ENCODE peak calls at places on chromosome 19, in four cellular contexts. H is cardiac fibroblast; S is CD8-positive, alpha-beta T cell; J is AG04450. T is an unnamed sample.

GRCh38 chr19:29376855-29377354 is 148.9 kb upstream of the VSTM2B start:
- DNase-seq in H (no peak), S (no peak), J (no peak), T (no peak)

GRCh38 chr19:657611-658010 is 5.4 kb downstream of the RNF126 start:
- DNase-seq in H (no peak), S (no peak), J (no peak), T (no peak)

GRCh38 chr19:1261512-1261862 is 7.6 kb upstream of the CIRBP start:
- DNase-seq in H (no peak), S (peak; percentile 52), J (no peak), T (no peak)

GRCh38 chr19:7492142-7493055 is 3.6 kb upstream of the PEX11G start:
- DNase-seq in H (peak; percentile 84), S (no peak), J (no peak), T (no peak)

GRCh38 chr19:55454787-55455243 is 6.6 kb downstream of the ISOC2 start:
- DNase-seq in H (peak; percentile 54), S (peak; percentile 49), J (no peak), T (no peak)

GRCh38 chr19:2500861-2501260 is 24.9 kb downstream of the GADD45B start:
- DNase-seq in H (no peak), S (no peak), J (no peak), T (no peak)

GRCh38 chr19:55643733-55644116 is 276 bp downstream of the ZNF581 start:
- DNase-seq in H (no peak), S (no peak), J (no peak), T (no peak)

GRCh38 chr19:56476671-56477428 is at the start of gene ZNF667:
- DNase-seq in H (peak; percentile 61), S (peak; percentile 83), J (no peak), T (peak; percentile 3)

GRCh38 chr19:40178756-40179155 is 12.5 kb upstream of the MAP3K10 start:
- DNase-seq in H (no peak), S (no peak), J (no peak), T (no peak)

GRCh38 chr19:17045907-17046502 is 19.4 kb upstream of the CPAMD8 start:
- DNase-seq in H (no peak), S (no peak), J (no peak), T (no peak)

DNA sequence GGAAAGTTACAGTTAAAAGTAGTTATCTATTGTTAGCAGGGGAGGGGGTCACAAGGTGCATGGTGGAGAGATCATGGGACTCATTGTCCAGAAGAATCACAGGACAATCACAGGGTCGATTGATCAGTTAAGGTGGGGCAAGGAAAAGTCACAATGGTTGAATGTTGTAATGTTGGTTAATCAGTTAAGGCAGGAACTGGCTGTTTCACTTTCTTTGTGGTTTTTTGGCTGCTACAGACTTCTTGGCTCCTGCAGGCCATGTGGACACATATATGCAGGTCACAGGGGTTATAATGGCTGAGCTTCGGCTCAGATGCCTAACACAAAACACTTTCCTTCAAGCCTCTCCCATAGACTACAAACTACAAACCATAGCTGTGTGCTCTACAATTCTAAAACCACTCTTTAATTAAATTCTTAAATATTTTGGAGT is 6.9 kb upstream of the ZNF431 start:
- DNase-seq in H (no peak), S (no peak), J (no peak), T (no peak)
- TF ChIP-seq CTCF in H (no peak), S (no peak), J (no peak), T (no peak)

GRCh38 chr19:12495002-12495802 is 10.6 kb upstream of the ZNF709 start:
- DNase-seq in H (peak; percentile 84), S (peak; percentile 95), J (peak; percentile 18), T (peak; percentile 5)
- TF ChIP-seq CTCF in H (peak; percentile 17), S (peak; percentile 55), J (peak; percentile 19), T (peak; percentile 38)

GRCh38 chr19:12681074-12681987 is at the start of gene DHPS:
- DNase-seq in H (peak; percentile 99), S (peak; percentile 94), J (peak; percentile 93), T (peak; percentile 89)
- TF ChIP-seq CTCF in H (no peak), S (no peak), J (no peak), T (no peak)

GRCh38 chr19:43371909-43372308 is 18.4 kb downstream of the CD177 start:
- DNase-seq in H (no peak), S (no peak), J (no peak), T (no peak)

GRCh38 chr19:43367822-43368221 is 14.3 kb downstream of the CD177 start:
- DNase-seq in H (no peak), S (no peak), J (no peak), T (no peak)

GRCh38 chr19:43372462-43372861 is 19.0 kb downstream of the CD177 start:
- DNase-seq in H (peak; percentile 17), S (no peak), J (no peak), T (no peak)
- TF ChIP-seq CTCF in H (no peak), S (no peak), J (no peak), T (no peak)

GRCh38 chr19:11798391-11799296 is at the start of gene ZNF491:
- DNase-seq in H (peak; percentile 87), S (peak; percentile 86), J (peak; percentile 61), T (peak; percentile 34)
- TF ChIP-seq CTCF in H (no peak), S (peak; percentile 23), J (no peak), T (peak; percentile 50)

DNA sequence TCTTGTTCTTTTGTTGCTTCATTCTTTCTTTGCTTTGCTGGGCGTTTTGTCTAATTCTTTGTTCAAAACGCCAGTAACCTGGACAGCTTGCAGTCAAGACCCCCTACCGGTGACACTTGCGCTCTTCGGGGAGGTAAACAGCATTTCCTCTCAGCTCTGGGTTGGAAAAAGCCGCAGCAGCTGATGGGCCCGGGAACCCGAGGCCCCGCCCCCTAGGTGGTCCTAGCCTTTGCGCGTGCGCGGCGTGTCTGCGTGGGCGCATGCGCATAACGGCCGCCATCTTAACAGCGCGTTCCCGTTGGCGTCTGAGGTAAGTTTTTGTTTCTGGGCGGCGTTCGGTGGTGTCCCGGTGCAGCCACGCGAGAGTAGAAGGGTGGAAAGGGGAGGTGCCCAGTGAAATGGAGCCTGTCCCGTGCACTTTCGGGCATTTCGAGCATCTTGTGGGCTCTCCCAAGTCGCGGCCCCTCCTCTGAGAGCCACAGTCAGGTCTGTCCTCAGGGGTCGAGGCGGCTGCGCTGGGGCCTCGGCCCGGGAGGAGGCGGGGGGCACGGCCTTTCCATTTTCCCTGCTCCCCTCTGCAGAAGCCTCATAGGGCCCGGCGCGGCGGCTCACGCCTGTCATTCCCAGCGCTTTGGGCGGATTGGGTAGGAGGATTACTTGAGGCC is at the start of gene ZNF559:
- DNase-seq in H (peak; percentile 98), S (peak; percentile 96), J (peak; percentile 90), T (peak; percentile 69)
- TF ChIP-seq CTCF in H (peak; percentile 31), S (peak; percentile 39), J (peak; percentile 51), T (peak; percentile 38)

DNA sequence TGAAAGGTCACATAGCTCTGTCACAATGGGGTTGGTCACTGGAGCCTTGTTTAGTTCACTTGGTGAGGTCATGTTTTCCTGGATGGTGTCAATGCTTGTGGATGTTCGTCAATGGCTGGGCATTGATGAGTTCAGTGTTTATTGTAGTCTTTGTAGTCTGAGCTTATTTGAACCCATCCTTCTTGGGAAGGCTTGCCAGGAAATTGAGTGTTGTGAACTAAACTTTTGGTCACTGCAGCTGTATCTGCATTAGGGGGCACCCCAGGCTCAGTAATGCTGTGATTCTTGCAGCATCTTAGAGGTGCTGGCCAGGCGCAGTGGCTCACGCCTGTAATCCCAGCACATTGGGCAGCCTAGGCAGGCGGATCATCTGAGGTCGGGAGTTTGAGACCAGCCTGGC is 22.0 kb downstream of the BLOC1S3 start:
- DNase-seq in H (peak; percentile 43), S (no peak), J (no peak), T (no peak)
- TF ChIP-seq CTCF in H (peak; percentile 21), S (no peak), J (peak; percentile 53), T (peak; percentile 32)

GRCh38 chr19:35740423-35741215 is 1.6 kb downstream of the IGFLR1 start:
- DNase-seq in H (peak; percentile 96), S (peak; percentile 97), J (peak; percentile 91), T (peak; percentile 51)
- TF ChIP-seq CTCF in H (peak; percentile 29), S (no peak), J (peak; percentile 26), T (peak; percentile 13)

DNA sequence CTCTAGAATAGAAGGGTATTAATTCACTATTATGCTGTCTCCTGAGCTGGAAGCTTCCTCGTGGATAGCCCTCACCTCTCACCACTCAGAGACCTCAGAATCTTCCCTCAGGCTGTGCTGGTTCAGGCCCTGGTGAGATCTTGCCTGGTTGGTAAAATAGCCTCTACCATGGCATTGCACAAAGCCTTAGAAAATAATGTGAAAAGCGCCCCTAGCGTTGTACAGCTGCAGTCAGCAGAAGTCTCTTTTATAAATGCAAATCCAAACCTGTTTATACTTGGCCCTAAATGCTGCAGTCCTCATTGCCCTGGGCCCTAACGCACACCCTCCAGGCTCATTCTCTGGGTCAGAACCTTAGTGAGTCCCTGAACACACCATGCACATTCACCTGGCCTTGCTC is 150.9 kb downstream of the KCTD15 start:
- DNase-seq in H (no peak), S (no peak), J (no peak), T (no peak)
- TF ChIP-seq CTCF in H (peak; percentile 4), S (no peak), J (peak; percentile 3), T (no peak)

DNA sequence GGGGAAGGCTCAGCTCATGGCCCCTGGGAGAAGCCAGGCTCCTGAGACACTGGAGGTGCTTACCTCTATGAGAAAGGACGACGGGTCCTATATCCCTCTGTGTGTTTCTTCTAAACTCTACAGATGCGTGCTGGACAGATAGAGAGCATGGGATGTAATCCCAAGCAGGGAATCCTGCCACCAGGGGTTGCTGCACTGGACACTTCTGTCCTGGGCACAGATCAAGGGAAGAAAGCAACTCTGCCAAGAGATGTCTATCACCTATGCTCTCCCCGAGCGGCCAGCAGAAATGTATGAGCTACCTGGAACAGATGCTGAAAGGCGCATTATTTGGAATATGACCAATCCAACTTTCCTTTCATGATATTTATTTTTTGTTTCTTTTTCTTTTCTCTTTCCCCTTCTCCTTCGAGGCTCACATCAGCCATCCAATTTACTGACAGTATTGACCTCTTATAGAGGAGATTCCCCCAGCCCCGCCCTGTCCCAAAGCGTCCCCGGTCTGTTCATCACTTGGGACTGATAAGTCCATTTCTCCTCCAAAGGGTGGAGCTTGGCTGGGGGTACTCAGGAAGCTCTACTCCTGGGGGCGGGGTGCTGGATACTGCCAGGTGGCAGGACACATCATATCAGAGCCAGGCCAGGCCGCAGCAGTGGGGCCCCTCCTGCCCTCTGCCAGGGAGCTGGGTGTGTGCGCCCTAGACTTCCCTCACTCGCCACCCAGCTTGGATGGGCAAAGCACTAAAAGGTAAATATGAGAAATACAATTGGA is 34.2 kb downstream of the TSHZ3 start:
- DNase-seq in H (no peak), S (no peak), J (no peak), T (no peak)
- TF ChIP-seq CTCF in H (peak; percentile 38), S (no peak), J (peak; percentile 43), T (peak; percentile 19)